ENCODE peak calls at places on chromosomes 12 and 14, in six cellular contexts. S is IMR-90, B is breast epithelium, H is heart left ventricle, L is body of pancreas, P is Peyer's patch. C is an unnamed sample. For H3K4me1 and H3K27me3, the result is how much of the 10 kb centered on the place peaks cover.

GRCh38 chr12:64389154-64389553 is 1.4 kb downstream of the C12orf56 start:
- DNase-seq in S (no peak), B (no peak), H (no peak), L (no peak), P (no peak), C (no peak)

GRCh38 chr12:124737040-124737419 is 126.6 kb downstream of the SCARB1 start:
- DNase-seq in S (peak), B (no peak), H (no peak), L (no peak), P (no peak), C (no peak)

GRCh38 chr14:59417301-59417700 is 47.9 kb downstream of the GPR135 start:
- DNase-seq in S (no peak), B (no peak), H (no peak), L (no peak), P (no peak), C (no peak)

GRCh38 chr12:115430636-115431035 is 746.7 kb upstream of the TBX3 start:
- DNase-seq in S (no peak), B (no peak), H (no peak), L (no peak), P (no peak), C (no peak)

GRCh38 chr12:96908170-96908675 is 1.2 kb downstream of the NEDD1 start:
- DNase-seq in S (no peak), B (no peak), H (no peak), L (no peak), P (no peak), C (no peak)

GRCh38 chr12:6765634-6766581 is at the start of gene PTMS:
- DNase-seq in S (peak), B (peak), H (peak), L (peak), P (peak), C (peak)

GRCh38 chr12:127284870-127285431 is 982.0 kb upstream of the TMEM132C start:
- DNase-seq in S (peak), B (no peak), H (no peak), L (no peak), P (no peak), C (no peak)

GRCh38 chr12:109833307-109834189 is at the start of gene TRPV4:
- DNase-seq in S (peak), B (no peak), H (peak), L (peak), P (no peak), C (no peak)

GRCh38 chr12:94561943-94562411 is 88.4 kb downstream of the TMCC3 start:
- DNase-seq in S (no peak), B (peak), H (peak), L (peak), P (peak), C (no peak)

GRCh38 chr14:75826599-75826998 is 155.2 kb downstream of the TGFB3 start:
- DNase-seq in S (peak), B (no peak), H (no peak), L (no peak), P (no peak), C (no peak)

GRCh38 chr12:49809369-49810158 is 18.6 kb downstream of the NCKAP5L start:
- DNase-seq in S (no peak), B (peak), H (no peak), L (no peak), P (no peak), C (peak)

GRCh38 chr14:71448431-71449315 is 483.6 kb upstream of the RGS6 start:
- DNase-seq in S (no peak), B (no peak), H (no peak), L (peak), P (no peak), C (no peak)
- H3K4me1 ChIP-seq in S (under half), B (under half), H (under half), L (under half), P (under half), C (under half)

GRCh38 chr12:51867796-51868428 is 19.4 kb upstream of the FIGNL2 start:
- DNase-seq in S (no peak), B (no peak), H (no peak), L (no peak), P (no peak), C (no peak)
- H3K27me3 ChIP-seq in S (half or more), B (under half), H (under half), L (under half), P (under half), C (under half)

GRCh38 chr14:50539051-50539450 is 6.7 kb upstream of the MAP4K5 start:
- DNase-seq in S (no peak), B (no peak), H (no peak), L (no peak), P (no peak), C (no peak)
- TF ChIP-seq POLR2A in S (no peak), B (no peak), H (no peak), L (no peak), P (no peak), C (no peak)

GRCh38 chr12:8034802-8035201 is 2.3 kb downstream of the FOXJ2 start:
- DNase-seq in S (no peak), B (no peak), H (no peak), L (no peak), P (no peak), C (no peak)
- H3K4me1 ChIP-seq in S (under half), B (under half), H (under half), L (half or more), P (under half), C (under half)

DNA sequence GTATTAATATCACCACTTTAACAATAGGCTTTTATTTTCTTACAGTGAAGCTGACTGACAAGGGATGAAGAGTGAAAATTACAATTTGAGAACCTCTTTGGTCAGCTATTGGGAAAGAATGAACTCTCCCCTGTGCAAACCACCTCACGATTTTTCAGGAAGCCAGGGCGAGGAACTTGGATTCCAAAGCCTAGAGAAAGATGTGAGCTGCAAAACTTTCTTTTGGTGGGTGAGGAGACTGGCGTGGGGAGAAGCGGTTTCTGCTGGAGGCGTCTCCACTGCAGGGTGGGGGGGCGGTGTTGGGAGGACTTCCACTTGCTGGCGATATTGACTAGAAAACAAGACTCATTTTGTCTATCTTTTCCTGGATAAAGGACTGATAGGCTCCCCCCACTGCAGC is 59.3 kb upstream of the VRK1 start:
- DNase-seq in S (no peak), B (no peak), H (no peak), L (no peak), P (no peak), C (no peak)
- H3K27me3 ChIP-seq in S (under half), B (half or more), H (under half), L (under half), P (under half), C (under half)

DNA sequence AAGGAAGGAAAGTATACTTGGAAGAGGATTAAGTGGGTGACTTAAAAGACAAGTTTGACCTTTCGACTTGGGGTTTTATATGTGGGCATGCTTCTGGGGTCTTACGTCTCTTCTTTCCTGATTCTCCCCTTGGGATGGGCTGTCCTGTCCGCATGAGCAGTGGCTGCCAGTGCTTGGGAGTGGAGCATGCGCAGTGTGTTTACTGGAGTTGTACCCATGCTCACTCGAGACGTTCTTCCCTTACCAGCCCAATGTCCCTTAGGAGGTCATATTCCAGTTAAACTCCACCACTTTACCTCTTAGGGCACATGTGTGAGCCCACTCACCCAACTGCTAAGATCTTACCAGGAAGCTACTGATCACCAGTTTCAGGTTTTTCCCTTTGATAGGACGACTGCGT is 20.0 kb upstream of the CHST11 start:
- DNase-seq in S (no peak), B (no peak), H (no peak), L (no peak), P (no peak), C (no peak)
- TF ChIP-seq POLR2A in S (no peak), B (no peak), H (no peak), L (no peak), P (no peak), C (no peak)

GRCh38 chr14:96511667-96512066 is 9.5 kb downstream of the PAPOLA start:
- DNase-seq in S (no peak), B (no peak), H (no peak), L (no peak), P (no peak), C (no peak)

GRCh38 chr14:96516351-96516750 is 14.2 kb downstream of the PAPOLA start:
- DNase-seq in S (no peak), B (no peak), H (no peak), L (no peak), P (no peak), C (no peak)

GRCh38 chr14:96512122-96512521 is 9.9 kb downstream of the PAPOLA start:
- DNase-seq in S (no peak), B (no peak), H (no peak), L (no peak), P (no peak), C (no peak)

GRCh38 chr14:96512602-96513397 is 10.6 kb downstream of the PAPOLA start:
- DNase-seq in S (no peak), B (no peak), H (no peak), L (no peak), P (no peak), C (no peak)

GRCh38 chr14:96514694-96515093 is 12.5 kb downstream of the PAPOLA start:
- DNase-seq in S (no peak), B (no peak), H (no peak), L (no peak), P (no peak), C (no peak)
- H3K4me1 ChIP-seq in S (under half), B (under half), H (under half), L (half or more), P (under half), C (under half)

DNA sequence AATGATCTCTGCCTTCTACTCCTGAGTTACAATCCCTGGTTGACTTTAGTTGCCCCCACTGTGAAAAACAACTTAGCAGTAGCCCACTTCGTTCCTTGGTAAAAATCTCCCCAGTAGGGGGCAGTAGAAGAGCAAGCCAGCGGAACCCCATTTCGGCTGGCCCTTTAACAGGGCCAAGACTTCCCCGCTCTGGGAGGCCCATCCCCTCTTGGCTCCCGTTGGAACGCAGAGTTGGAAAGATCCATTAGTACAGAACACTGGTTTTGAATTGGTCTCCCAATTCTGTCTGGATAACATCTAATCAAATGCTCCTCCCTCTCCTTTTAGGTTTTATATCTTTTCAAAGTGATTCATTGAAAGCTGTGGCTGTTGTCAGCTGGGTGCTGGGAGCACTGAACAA is 1133.3 kb downstream of the BCL11B start:
- DNase-seq in S (no peak), B (no peak), H (no peak), L (no peak), P (no peak), C (no peak)
- H3K27me3 ChIP-seq in S (under half), B (under half), H (under half), L (under half), P (under half), C (under half)